ENCODE peak calls at places on chromosomes 13 and 19, in five cellular contexts. B is AG04450, S is foreskin keratinocyte, M is colonic mucosa, H is tibial artery. K is an unnamed sample.

GRCh38 chr13:35356572-35356971 is 119.9 kb downstream of the MAB21L1 start:
- DNase-seq in B (no peak), S (no peak), M (no peak), H (no peak), K (no peak)

GRCh38 chr13:41389580-41389979 is 67.8 kb upstream of the RGCC start:
- DNase-seq in B (no peak), S (no peak), M (no peak), H (no peak), K (no peak)

GRCh38 chr13:40220299-40220935 is 446.0 kb downstream of the FOXO1 start:
- DNase-seq in B (no peak), S (no peak), M (no peak), H (no peak), K (no peak)

GRCh38 chr19:42965204-42965603 is 28.2 kb upstream of the PSG7 start:
- DNase-seq in B (peak), S (peak), M (no peak), H (no peak), K (no peak)

GRCh38 chr13:99055286-99056073 is 77.6 kb upstream of the DOCK9 start:
- DNase-seq in B (no peak), S (no peak), M (no peak), H (no peak), K (no peak)

GRCh38 chr13:106919638-106920037 is 351.7 kb upstream of the ARGLU1 start:
- DNase-seq in B (no peak), S (no peak), M (no peak), H (no peak), K (no peak)

GRCh38 chr13:102707465-102707864 is 12.6 kb upstream of the METTL21C start:
- DNase-seq in B (peak), S (peak), M (no peak), H (no peak), K (no peak)

GRCh38 chr13:38872693-38873092 is 117.9 kb downstream of the STOML3 start:
- DNase-seq in B (no peak), S (no peak), M (no peak), H (no peak), K (peak)

GRCh38 chr13:88303605-88304004 is 632.4 kb downstream of the SLITRK5 start:
- DNase-seq in B (no peak), S (no peak), M (no peak), H (no peak), K (no peak)

GRCh38 chr13:26477681-26478080 is 79.8 kb upstream of the WASF3 start:
- DNase-seq in B (no peak), S (no peak), M (no peak), H (no peak), K (no peak)

DNA sequence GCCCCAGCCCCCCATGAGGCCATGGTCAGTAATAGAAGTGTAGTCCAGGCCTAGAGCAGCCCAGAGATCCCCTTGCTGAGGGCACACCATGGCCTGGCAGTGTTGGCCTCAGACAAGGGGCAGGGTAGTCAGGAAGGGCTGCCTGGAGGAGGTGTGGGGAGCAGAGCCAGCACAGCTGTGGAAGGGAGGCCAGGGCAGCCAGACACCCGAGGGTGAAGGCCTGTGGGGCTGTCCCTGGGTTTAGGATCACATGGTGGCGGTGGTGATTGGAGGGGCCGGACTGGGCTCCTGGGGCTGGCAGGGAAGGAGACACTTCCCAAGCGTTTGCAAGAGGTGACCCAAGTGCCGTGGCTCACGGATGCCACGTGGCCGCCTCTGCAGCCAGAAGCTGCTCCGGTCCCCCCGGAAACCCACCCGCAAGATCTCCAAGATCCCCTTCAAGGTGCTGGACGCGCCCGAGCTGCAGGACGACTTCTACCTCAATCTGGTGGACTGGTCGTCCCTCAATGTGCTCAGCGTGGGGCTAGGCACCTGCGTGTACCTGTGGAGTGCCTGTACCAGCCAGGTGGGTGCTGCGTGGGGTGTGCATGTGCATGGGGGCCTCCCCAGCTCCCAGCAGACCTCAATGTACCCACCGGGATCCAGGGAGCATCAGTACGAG is 11.6 kb upstream of the TEKTIP1 start:
- DNase-seq in B (no peak), S (no peak), M (no peak), H (no peak), K (no peak)
- TF ChIP-seq CTCF in B (no peak), S (no peak), M (no peak), H (no peak), K (no peak)

GRCh38 chr19:15673176-15673654 is 328 bp downstream of the CYP4F12 start:
- DNase-seq in B (no peak), S (no peak), M (peak), H (no peak), K (no peak)
- H3K27ac ChIP-seq in B (no peak), S (no peak), M (peak), H (no peak), K (no peak)

GRCh38 chr19:17005000-17005399 is 21.6 kb downstream of the CPAMD8 start:
- DNase-seq in B (no peak), S (no peak), M (no peak), H (no peak), K (no peak)
- TF ChIP-seq CTCF in B (peak), S (peak), M (no peak), H (no peak), K (no peak)

GRCh38 chr19:4456566-4456842 is 1.1 kb downstream of the UBXN6 start:
- DNase-seq in B (no peak), S (peak), M (peak), H (no peak), K (no peak)
- H3K27ac ChIP-seq in B (peak), S (peak), M (peak), H (peak), K (peak)

GRCh38 chr13:60210510-60211065 is 46.9 kb upstream of the DIAPH3 start:
- DNase-seq in B (no peak), S (no peak), M (no peak), H (no peak), K (no peak)

GRCh38 chr13:60214213-60215079 is 50.7 kb upstream of the DIAPH3 start:
- DNase-seq in B (no peak), S (no peak), M (no peak), H (no peak), K (no peak)

GRCh38 chr13:60213236-60213746 is 49.6 kb upstream of the DIAPH3 start:
- DNase-seq in B (no peak), S (no peak), M (no peak), H (no peak), K (no peak)

GRCh38 chr13:60211548-60211947 is 47.8 kb upstream of the DIAPH3 start:
- DNase-seq in B (no peak), S (no peak), M (no peak), H (no peak), K (no peak)
- TF ChIP-seq CTCF in B (no peak), S (no peak), M (no peak), H (no peak), K (no peak)

GRCh38 chr19:55178781-55179569 is 1.1 kb downstream of the SYT5 start:
- DNase-seq in B (no peak), S (peak), M (peak), H (no peak), K (peak)
- H3K27ac ChIP-seq in B (no peak), S (peak), M (no peak), H (no peak), K (no peak)

DNA sequence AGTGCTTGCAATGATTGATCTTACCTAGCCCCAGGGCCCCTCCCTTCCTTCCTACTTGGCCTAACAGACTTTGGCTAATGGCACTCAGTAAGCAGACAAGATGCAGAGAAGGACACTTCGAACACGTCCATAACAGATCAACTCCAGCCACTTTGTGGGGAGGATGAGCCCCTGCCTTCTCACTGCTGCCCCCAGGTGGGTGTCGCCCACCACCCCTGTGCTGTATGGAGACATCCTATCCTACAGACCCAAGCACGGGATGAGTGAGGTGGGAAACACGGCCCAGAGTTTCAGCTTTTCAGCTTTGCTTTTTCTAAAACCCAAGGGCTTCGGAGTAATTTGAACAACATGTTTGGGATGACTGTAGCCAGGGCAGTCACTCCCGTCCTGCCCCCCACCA is 5.5 kb downstream of the SLC7A1 start:
- DNase-seq in B (no peak), S (no peak), M (no peak), H (no peak), K (no peak)
- TF ChIP-seq CTCF in B (peak), S (no peak), M (no peak), H (no peak), K (no peak)

K was measured in CD4-positive, alpha-beta T cell.